ENCODE peak calls at places on chromosomes 3 and 15, in eight cellular contexts. F is mesothelial cell of epicardium; S is fibroblast of the conjunctiva; M is left colon; V is Calu3; I is activated effector memory CD4-positive, alpha-beta T cell treated with Interleukin-2 at 50 U/mL for 16 hours; Y is H54; L is stimulated activated CD4-positive, alpha-beta T cell treated with anti-CD3 and anti-CD28 coated beads, Interleukin-2, amount 100 ng/mL, for 48 hours. K is an unnamed sample.

GRCh38 chr15:38895326-38896282 is 331.0 kb upstream of the RASGRP1 start:
- DNase-seq in M (no peak), V (no peak), I (no peak), S (no peak), L (no peak), Y (no peak), F (no peak), K (no peak)

GRCh38 chr3:16723994-16724393 is 118.8 kb upstream of the DAZL start:
- DNase-seq in V (no peak), Y (no peak), S (no peak), I (no peak), M (no peak), F (no peak), L (no peak), K (no peak)

GRCh38 chr15:100350434-100351226 is 8.9 kb upstream of the ADAMTS17 start:
- DNase-seq in I (no peak), V (peak), Y (no peak), F (no peak), M (no peak), L (no peak), S (peak), K (no peak)

GRCh38 chr3:46632792-46633191 is 20.5 kb downstream of the FAM240A start:
- DNase-seq in Y (no peak), M (no peak), L (no peak), F (no peak), S (no peak), I (no peak), V (no peak), K (no peak)

GRCh38 chr3:177681156-177681555 is 483.9 kb upstream of the TBL1XR1 start:
- DNase-seq in L (no peak), Y (no peak), V (no peak), F (no peak), I (no peak), M (no peak), S (no peak), K (no peak)

GRCh38 chr3:27319847-27320526 is 49.2 kb downstream of the NEK10 start:
- DNase-seq in M (no peak), I (no peak), L (no peak), Y (no peak), S (no peak), V (no peak), F (no peak), K (no peak)

GRCh38 chr15:74245342-74245931 is 9.3 kb downstream of the CCDC33 start:
- DNase-seq in I (no peak), V (no peak), L (no peak), Y (no peak), S (no peak), F (no peak), M (no peak), K (no peak)

GRCh38 chr3:159548675-159549335 is 439.8 kb upstream of the IL12A start:
- DNase-seq in S (no peak), M (no peak), V (no peak), L (no peak), I (no peak), Y (no peak), F (no peak), K (no peak)

GRCh38 chr15:50633653-50634052 is 52.9 kb downstream of the TRPM7 start:
- DNase-seq in L (no peak), V (no peak), M (no peak), I (no peak), F (no peak), S (no peak), Y (no peak), K (no peak)

GRCh38 chr15:92393287-92393993 is at the start of gene ST8SIA2:
- DNase-seq in S (no peak), V (no peak), L (no peak), M (peak), F (peak), I (no peak), Y (no peak), K (peak)

GRCh38 chr15:88620995-88621772 is at the start of gene AEN:
- DNase-seq in M (peak), I (peak), L (peak), Y (peak), V (peak), F (peak), S (peak), K (peak)

GRCh38 chr3:14465425-14465824 is 63.0 kb downstream of the SLC6A6 start:
- DNase-seq in S (no peak), L (no peak), F (no peak), I (no peak), Y (no peak), M (no peak), V (no peak), K (no peak)

GRCh38 chr3:76107935-76108570 is 322.7 kb upstream of the ZNF717 start:
- DNase-seq in F (no peak), V (no peak), S (peak), I (no peak), Y (peak), L (no peak), M (no peak), K (no peak)

GRCh38 chr15:60795889-60796288 is 316.9 kb upstream of the ICE2 start:
- DNase-seq in I (no peak), S (no peak), L (no peak), M (no peak), Y (no peak), V (no peak), F (no peak), K (no peak)

GRCh38 chr3:4426782-4427344 is 40.2 kb downstream of the SUMF1 start:
- DNase-seq in I (no peak), L (no peak), S (peak), V (no peak), Y (peak), F (no peak), M (no peak), K (no peak)

GRCh38 chr3:120289636-120290035 is 4.6 kb upstream of the GPR156 start:
- DNase-seq in V (no peak), L (no peak), F (no peak), Y (no peak), I (no peak), S (no peak), M (no peak), K (no peak)

GRCh38 chr15:81950841-81951414 is 94.9 kb downstream of the MEX3B start:
- DNase-seq in I (no peak), V (no peak), S (no peak), F (no peak), M (no peak), L (no peak), Y (no peak), K (no peak)

GRCh38 chr15:49343546-49343945 is 79.5 kb upstream of the FGF7 start:
- DNase-seq in V (no peak), I (no peak), F (no peak), M (no peak), S (no peak), L (no peak), Y (no peak), K (no peak)

GRCh38 chr3:172519740-172520139 is 3.5 kb downstream of the TNFSF10 start:
- DNase-seq in Y (no peak), S (no peak), I (no peak), F (no peak), L (no peak), M (no peak), V (no peak), K (no peak)

GRCh38 chr15:27327467-27328045 is 356.6 kb downstream of the GABRG3 start:
- DNase-seq in F (no peak), L (no peak), V (no peak), S (no peak), M (no peak), I (no peak), Y (no peak), K (no peak)

GRCh38 chr3:187973977-187974856 is 179.7 kb upstream of the LPP start:
- DNase-seq in V (no peak), Y (no peak), L (no peak), S (no peak), F (no peak), M (no peak), I (no peak), K (no peak)

GRCh38 chr3:185473290-185473815 is 25.5 kb downstream of the TMEM41A start:
- DNase-seq in Y (peak), V (no peak), M (no peak), L (no peak), S (no peak), F (no peak), I (no peak), K (no peak)

GRCh38 chr3:127420355-127420655 is 132.5 kb upstream of the PRR20G start:
- DNase-seq in V (no peak), I (no peak), Y (no peak), L (no peak), M (no peak), S (no peak), F (no peak), K (no peak)

GRCh38 chr15:69537085-69537484 is 84.5 kb downstream of the RPLP1 start:
- DNase-seq in V (no peak), S (no peak), I (no peak), M (no peak), L (no peak), Y (no peak), F (no peak), K (no peak)

GRCh38 chr15:52179278-52180195 is 11.7 kb downstream of the GNB5 start:
- DNase-seq in M (peak), V (peak), Y (peak), F (peak), L (peak), I (peak), S (peak), K (peak)

GRCh38 chr3:179373938-179374337 is 26.4 kb downstream of the MFN1 start:
- DNase-seq in V (no peak), L (no peak), Y (no peak), M (no peak), I (no peak), F (no peak), S (no peak), K (no peak)

GRCh38 chr15:32030795-32031194 is 480 bp downstream of the CHRNA7 start:
- DNase-seq in M (peak), Y (no peak), L (no peak), F (no peak), V (no peak), I (no peak), S (no peak), K (no peak)

GRCh38 chr15:45456212-45457106 is 66.1 kb downstream of the SLC30A4 start:
- DNase-seq in S (peak), L (peak), Y (peak), M (no peak), V (peak), F (peak), I (peak), K (no peak)

GRCh38 chr3:165193392-165194268 is 2.6 kb downstream of the SLITRK3 start:
- DNase-seq in L (no peak), S (no peak), F (no peak), Y (no peak), I (no peak), V (no peak), M (no peak), K (no peak)

GRCh38 chr15:83733206-83733605 is 79.3 kb downstream of the ADAMTSL3 start:
- DNase-seq in M (no peak), F (no peak), S (no peak), Y (peak), L (no peak), V (peak), I (no peak), K (no peak)

K was measured in type B pancreatic cell.